ENCODE peak calls at places on chromosomes 2 and 18, in five cellular contexts. A is kidney, F is fibroblast of gingiva, G is RPMI8226, M is ELR. Y is an unnamed sample.

GRCh38 chr2:232501331-232501771 is 13.7 kb upstream of the ECEL1 start:
- DNase-seq in F (no peak), G (no peak), A (no peak), M (no peak), Y (no peak)

GRCh38 chr2:188158337-188159100 is 133.2 kb upstream of the GULP1 start:
- DNase-seq in G (no peak), F (peak), A (no peak), M (peak), Y (peak)

GRCh38 chr2:240840435-240841060 is 20.5 kb upstream of the KIF1A start:
- DNase-seq in M (peak), F (peak), G (peak), A (peak), Y (peak)

GRCh38 chr18:48949051-48949605 is 1.6 kb downstream of the SMAD7 start:
- DNase-seq in F (no peak), G (peak), A (peak), M (peak), Y (no peak)

GRCh38 chr2:230602562-230603230 is 109.9 kb upstream of the CAB39 start:
- DNase-seq in A (no peak), M (no peak), G (peak), F (no peak), Y (no peak)

GRCh38 chr2:26616864-26617135 is 24.4 kb downstream of the CIB4 start:
- DNase-seq in M (no peak), A (no peak), F (no peak), G (no peak), Y (no peak)

GRCh38 chr18:69282371-69282770 is 118.3 kb upstream of the DOK6 start:
- DNase-seq in F (no peak), A (no peak), G (no peak), M (no peak), Y (no peak)

GRCh38 chr2:62941413-62941812 is 109.2 kb upstream of the OTX1 start:
- DNase-seq in F (no peak), A (no peak), G (no peak), M (no peak), Y (no peak)

GRCh38 chr2:222878284-222878876 is 17.5 kb downstream of the ACSL3 start:
- DNase-seq in A (no peak), G (no peak), F (no peak), M (no peak), Y (no peak)

GRCh38 chr2:25685741-25686140 is 12.4 kb upstream of the DTNB start:
- DNase-seq in G (no peak), M (no peak), F (no peak), A (no peak), Y (no peak)

GRCh38 chr2:72947947-72948346 is 30.6 kb downstream of the EMX1 start:
- DNase-seq in A (no peak), M (no peak), G (no peak), F (no peak), Y (no peak)

GRCh38 chr2:86274918-86275275 is 62.5 kb downstream of the REEP1 start:
- DNase-seq in G (peak), M (no peak), A (no peak), F (no peak), Y (no peak)

GRCh38 chr2:141925511-141925910 is 205.3 kb downstream of the LRP1B start:
- DNase-seq in G (no peak), F (no peak), M (no peak), A (no peak), Y (no peak)

GRCh38 chr2:48197618-48198017 is 291.3 kb upstream of the FBXO11 start:
- DNase-seq in F (no peak), A (no peak), G (no peak), M (no peak), Y (no peak)

GRCh38 chr2:108637304-108637669 is 82.0 kb upstream of the RANBP2 start:
- DNase-seq in M (peak), A (no peak), G (no peak), F (peak), Y (peak)

GRCh38 chr2:241445426-241445825 is 63.0 kb downstream of the STK25 start:
- DNase-seq in M (no peak), A (no peak), F (no peak), G (peak), Y (no peak)

GRCh38 chr18:10020176-10020575 is 106.4 kb downstream of the VAPA start:
- DNase-seq in F (no peak), G (no peak), A (no peak), M (no peak), Y (peak)

GRCh38 chr2:33166287-33166881 is 219.6 kb downstream of the LTBP1 start:
- DNase-seq in F (peak), G (no peak), M (peak), A (no peak), Y (peak)

GRCh38 chr2:162063281-162063680 is 10.7 kb downstream of the DPP4 start:
- DNase-seq in M (peak), F (no peak), A (no peak), G (no peak), Y (no peak)

GRCh38 chr2:86065512-86065911 is 40.2 kb downstream of the POLR1A start:
- DNase-seq in A (no peak), F (peak), G (no peak), M (no peak), Y (peak)